ENCODE peak calls at places on chromosomes 4 and X, in eight cellular contexts. E is mesothelial cell of epicardium; C is astrocyte of the spinal cord; N is tibial nerve; U is AG09309; F is CD4-positive, alpha-beta T cell; A is epithelial cell of esophagus; Z is neural crest cell. P is an unnamed sample.

GRCh38 chrX:23705235-23705634 is 37.8 kb downstream of the ACOT9 start:
- DNase-seq in E (no peak), C (no peak), N (no peak), U (no peak), F (no peak), A (no peak), Z (no peak), P (no peak)

GRCh38 chrX:40539214-40540142 is 41.3 kb upstream of the ATP6AP2 start:
- DNase-seq in E (no peak), C (peak; percentile 16), N (no peak), U (peak; percentile 40), F (peak; percentile 66), A (peak; percentile 72), Z (peak; percentile 3), P (peak; percentile 79)

GRCh38 chr4:67725981-67726380 is 25.0 kb upstream of the UBA6 start:
- DNase-seq in E (no peak), C (peak; percentile 67), N (no peak), U (no peak), F (no peak), A (peak; percentile 79), Z (no peak), P (no peak)

GRCh38 chrX:2664497-2664896 is 26.6 kb upstream of the CD99 start:
- DNase-seq in E (no peak), C (peak; percentile 67), N (peak; percentile 18), U (peak; percentile 68), F (no peak), A (no peak), Z (no peak), P (no peak)

GRCh38 chr4:83255584-83255983 is 29.0 kb downstream of the COQ2 start:
- DNase-seq in E (no peak), C (peak; percentile 67), N (no peak), U (peak; percentile 83), F (no peak), A (peak; percentile 14), Z (no peak), P (no peak)

GRCh38 chrX:77788050-77788449 is 2.0 kb upstream of the ATRX start:
- DNase-seq in E (no peak), C (no peak), N (no peak), U (peak; percentile 20), F (no peak), A (peak; percentile 1), Z (no peak), P (no peak)

GRCh38 chrX:149120459-149120858 is 384.6 kb downstream of the IDS start:
- DNase-seq in E (no peak), C (no peak), N (no peak), U (no peak), F (no peak), A (no peak), Z (no peak), P (no peak)

GRCh38 chr4:121792966-121793365 is 8.2 kb upstream of the EXOSC9 start:
- DNase-seq in E (no peak), C (no peak), N (no peak), U (no peak), F (no peak), A (peak; percentile 81), Z (no peak), P (no peak)

GRCh38 chr4:52911684-52912294 is 49.7 kb downstream of the RASL11B start:
- DNase-seq in E (peak; percentile 70), C (peak; percentile 63), N (peak; percentile 31), U (no peak), F (peak; percentile 49), A (peak; percentile 86), Z (peak; percentile 87), P (peak; percentile 58)

GRCh38 chr4:126004936-126005335 is 690.2 kb downstream of the FAT4 start:
- DNase-seq in E (no peak), C (peak; percentile 29), N (no peak), U (no peak), F (no peak), A (peak; percentile 66), Z (no peak), P (no peak)

GRCh38 chrX:2397648-2398340 is 103.0 kb downstream of the DHRSX start:
- DNase-seq in E (no peak), C (peak; percentile 55), N (no peak), U (no peak), F (no peak), A (peak; percentile 59), Z (no peak), P (no peak)

DNA sequence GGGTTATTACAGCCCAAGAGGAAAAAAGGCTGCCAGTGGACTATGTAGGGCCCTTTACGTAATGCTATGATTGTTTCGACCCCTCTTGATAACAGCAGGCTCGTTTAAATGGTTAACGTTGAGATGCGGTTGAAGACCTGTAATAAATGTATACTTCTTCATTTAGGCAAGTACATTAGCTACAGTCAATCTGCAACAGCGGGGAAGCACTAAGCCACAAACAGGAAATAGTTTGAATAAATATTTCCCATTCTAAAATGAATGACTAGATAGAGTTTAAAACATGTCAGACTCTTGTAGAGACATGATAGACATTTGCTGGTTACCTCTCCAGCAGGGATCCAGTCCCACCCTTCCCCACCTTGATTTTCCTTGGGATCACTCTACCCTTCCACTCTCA is 38.1 kb upstream of the STIM2 start:
- DNase-seq in E (no peak), C (no peak), N (no peak), U (no peak), F (no peak), A (peak; percentile 7), Z (no peak), P (no peak)
- TF ChIP-seq CTCF in E (no peak), C (no peak), N (no peak), U (no peak), F (no peak), A (no peak), Z (no peak), P (no peak)

GRCh38 chrX:68937581-68937980 is 108.8 kb downstream of the EFNB1 start:
- DNase-seq in E (no peak), C (no peak), N (no peak), U (no peak), F (no peak), A (no peak), Z (no peak), P (no peak)
- TF ChIP-seq CTCF in E (no peak), C (no peak), N (no peak), U (no peak), F (no peak), A (no peak), Z (no peak), P (no peak)

DNA sequence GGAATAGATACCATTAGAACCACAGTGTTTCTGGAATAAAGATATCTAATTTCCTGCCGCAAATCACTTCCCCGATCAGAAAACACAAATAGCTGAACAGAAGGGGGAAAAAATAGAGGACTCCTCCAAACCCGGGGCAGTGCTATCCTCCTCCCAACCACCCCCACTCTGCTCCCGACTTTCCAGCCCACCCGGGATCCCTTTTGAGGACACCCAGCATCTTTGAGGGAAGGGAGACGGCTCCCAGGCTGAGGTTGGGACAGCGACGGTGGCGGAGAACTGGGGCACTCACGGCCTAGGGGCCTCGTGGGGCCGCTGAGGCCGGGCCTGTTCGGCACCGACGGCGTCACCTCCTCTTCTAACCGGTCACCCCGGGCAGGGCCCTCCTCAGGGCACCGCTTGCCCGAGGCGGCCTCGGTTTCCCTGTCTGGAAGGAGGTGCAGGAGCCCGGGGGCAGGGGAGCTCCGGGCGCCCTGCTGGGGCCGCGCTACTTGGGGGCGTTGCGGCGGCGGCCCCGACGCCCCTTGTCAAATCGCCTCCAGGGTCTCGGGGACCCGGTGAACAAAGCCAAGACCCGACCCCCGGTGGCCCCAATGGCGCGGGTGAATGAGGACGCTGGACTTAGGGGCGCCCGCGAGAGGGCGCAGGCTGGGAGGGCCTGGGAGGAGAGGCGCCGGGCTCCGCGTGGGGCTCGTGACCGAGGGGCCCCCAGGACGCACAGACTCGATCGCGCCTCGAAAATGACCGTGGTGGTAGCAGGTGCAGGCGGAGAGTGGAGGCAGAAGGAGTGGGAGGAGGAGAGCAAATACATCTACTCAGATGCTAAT is 6.9 kb upstream of the ARX start:
- DNase-seq in E (no peak), C (no peak), N (no peak), U (no peak), F (no peak), A (no peak), Z (no peak), P (no peak)
- TF ChIP-seq CTCF in E (peak; percentile 19), C (peak; percentile 14), N (no peak), U (no peak), F (no peak), A (no peak), Z (peak; percentile 48), P (no peak)

GRCh38 chrX:140664939-140665338 is 44.6 kb upstream of the LINC00632 start:
- DNase-seq in E (no peak), C (peak; percentile 19), N (no peak), U (no peak), F (no peak), A (peak; percentile 36), Z (no peak), P (no peak)
- TF ChIP-seq CTCF in E (peak; percentile 50), C (no peak), N (no peak), U (no peak), F (no peak), A (peak; percentile 21), Z (peak; percentile 74), P (no peak)

GRCh38 chr4:2272026-2272827 is 10.3 kb upstream of the MXD4 start:
- DNase-seq in E (no peak), C (no peak), N (no peak), U (no peak), F (no peak), A (no peak), Z (no peak), P (no peak)

GRCh38 chr4:2272828-2273120 is 10.9 kb upstream of the MXD4 start:
- DNase-seq in E (no peak), C (no peak), N (no peak), U (no peak), F (no peak), A (no peak), Z (no peak), P (no peak)

GRCh38 chr4:2269618-2270163 is 7.8 kb upstream of the MXD4 start:
- DNase-seq in E (no peak), C (no peak), N (no peak), U (no peak), F (no peak), A (no peak), Z (no peak), P (no peak)

GRCh38 chr4:2270341-2271165 is 8.6 kb upstream of the MXD4 start:
- DNase-seq in E (no peak), C (no peak), N (no peak), U (no peak), F (no peak), A (no peak), Z (no peak), P (no peak)

GRCh38 chr4:2271279-2272025 is 9.5 kb upstream of the MXD4 start:
- DNase-seq in E (no peak), C (no peak), N (no peak), U (no peak), F (no peak), A (no peak), Z (no peak), P (no peak)
- TF ChIP-seq CTCF in E (no peak), C (no peak), N (no peak), U (no peak), F (no peak), A (no peak), Z (no peak), P (no peak)

P was measured in CD14-positive monocyte.